ENCODE peak calls at places on chromosome 21, in six cellular contexts. M is tibial nerve, P is IMR-90, L is heart left ventricle, N is spleen, H is adrenal gland. X is an unnamed sample.

GRCh38 chr21:26659181-26659580 is 86.1 kb upstream of the CYYR1 start:
- DNase-seq in M (no peak), L (no peak), N (no peak), P (no peak), H (no peak), X (no peak)

GRCh38 chr21:24658016-24658415 is 949.3 kb downstream of the MRPL39 start:
- DNase-seq in P (no peak), H (no peak), M (no peak), N (no peak), L (no peak), X (no peak)

GRCh38 chr21:25283720-25284119 is 323.6 kb downstream of the MRPL39 start:
- DNase-seq in M (no peak), P (peak), L (no peak), H (no peak), N (no peak), X (no peak)

GRCh38 chr21:41995577-41995976 is 14.6 kb downstream of the ZBTB21 start:
- DNase-seq in P (no peak), N (no peak), M (no peak), L (no peak), H (no peak), X (no peak)

GRCh38 chr21:46546799-46547198 is 58.1 kb downstream of the S100B start:
- DNase-seq in H (peak), N (no peak), M (no peak), L (no peak), P (no peak), X (no peak)

GRCh38 chr21:46442938-46443337 is 15.8 kb upstream of the DIP2A start:
- DNase-seq in H (no peak), P (no peak), M (no peak), L (no peak), N (no peak), X (no peak)

GRCh38 chr21:15210235-15210678 is 145.5 kb upstream of the NRIP1 start:
- DNase-seq in M (peak), H (no peak), N (peak), P (no peak), L (peak), X (no peak)

GRCh38 chr21:45096216-45096615 is 21.8 kb downstream of the ADARB1 start:
- DNase-seq in M (no peak), P (no peak), N (no peak), H (no peak), L (no peak), X (no peak)

GRCh38 chr21:43012596-43012995 is 38.2 kb downstream of the PKNOX1 start:
- DNase-seq in P (peak), H (no peak), N (no peak), M (no peak), L (no peak), X (no peak)

GRCh38 chr21:44005071-44005470 is 7.0 kb upstream of the TRAPPC10 start:
- DNase-seq in L (no peak), P (no peak), H (no peak), M (no peak), N (no peak), X (no peak)

GRCh38 chr21:45149021-45149420 is 74.6 kb downstream of the ADARB1 start:
- DNase-seq in H (no peak), M (no peak), N (no peak), L (no peak), P (no peak), X (no peak)

GRCh38 chr21:44956356-44957046 is 16.7 kb downstream of the SLX9 start:
- DNase-seq in L (peak), M (no peak), N (peak), H (no peak), P (no peak), X (no peak)

GRCh38 chr21:42025392-42026071 is 15.4 kb upstream of the ZBTB21 start:
- DNase-seq in N (no peak), P (peak), L (no peak), M (no peak), H (peak), X (no peak)

GRCh38 chr21:42524341-42525227 is 10.9 kb downstream of the SLC37A1 start:
- DNase-seq in H (no peak), L (peak), P (peak), M (peak), N (peak), X (peak)

GRCh38 chr21:44517175-44517899 is 22.7 kb downstream of the KRTAP10-1 start:
- DNase-seq in M (no peak), P (peak), H (no peak), L (peak), N (peak), X (no peak)

GRCh38 chr21:41589620-41590175 is 81.7 kb upstream of the TMPRSS2 start:
- DNase-seq in P (no peak), H (no peak), N (no peak), L (no peak), M (no peak), X (no peak)

GRCh38 chr21:44752701-44753235 is 41.4 kb upstream of the TSPEAR start:
- DNase-seq in H (no peak), L (no peak), M (no peak), N (no peak), P (no peak), X (no peak)

GRCh38 chr21:44261191-44261631 is 486 bp downstream of the DNMT3L start:
- DNase-seq in L (no peak), M (no peak), N (peak), H (no peak), P (no peak), X (peak)

GRCh38 chr21:37356710-37357109 is 9.9 kb upstream of the DYRK1A start:
- DNase-seq in H (no peak), L (no peak), N (no peak), P (no peak), M (no peak), X (no peak)

GRCh38 chr21:37357691-37358090 is 8.9 kb upstream of the DYRK1A start:
- DNase-seq in L (no peak), M (no peak), P (no peak), N (no peak), H (no peak), X (no peak)

GRCh38 chr21:37363936-37364335 is 2.6 kb upstream of the DYRK1A start:
- DNase-seq in L (no peak), P (no peak), M (no peak), N (no peak), H (no peak), X (no peak)

GRCh38 chr21:37358392-37358791 is 8.2 kb upstream of the DYRK1A start:
- DNase-seq in M (no peak), H (no peak), N (peak), L (no peak), P (no peak), X (no peak)
- TF ChIP-seq POLR2A in M (no peak), H (no peak), N (no peak), L (no peak), P (no peak), X (no peak)

GRCh38 chr21:33801424-33802405 is 113.9 kb downstream of the ATP5PO start:
- DNase-seq in N (no peak), H (no peak), L (no peak), P (peak), M (no peak), X (no peak)
- H3K27ac ChIP-seq in N (no peak), H (no peak), L (no peak), P (no peak), M (no peak), X (no peak)

GRCh38 chr21:33383056-33383888 is 19.9 kb upstream of the IFNGR2 start:
- DNase-seq in M (no peak), N (peak), P (peak), H (peak), L (peak), X (peak)

GRCh38 chr21:33388188-33388587 is 15.0 kb upstream of the IFNGR2 start:
- DNase-seq in P (no peak), L (no peak), M (no peak), N (no peak), H (no peak), X (no peak)

GRCh38 chr21:33380483-33380998 is 22.7 kb upstream of the IFNGR2 start:
- DNase-seq in M (peak), L (peak), H (peak), P (peak), N (peak), X (peak)

GRCh38 chr21:33386222-33386784 is 16.9 kb upstream of the IFNGR2 start:
- DNase-seq in H (no peak), P (no peak), L (no peak), N (no peak), M (no peak), X (no peak)

DNA sequence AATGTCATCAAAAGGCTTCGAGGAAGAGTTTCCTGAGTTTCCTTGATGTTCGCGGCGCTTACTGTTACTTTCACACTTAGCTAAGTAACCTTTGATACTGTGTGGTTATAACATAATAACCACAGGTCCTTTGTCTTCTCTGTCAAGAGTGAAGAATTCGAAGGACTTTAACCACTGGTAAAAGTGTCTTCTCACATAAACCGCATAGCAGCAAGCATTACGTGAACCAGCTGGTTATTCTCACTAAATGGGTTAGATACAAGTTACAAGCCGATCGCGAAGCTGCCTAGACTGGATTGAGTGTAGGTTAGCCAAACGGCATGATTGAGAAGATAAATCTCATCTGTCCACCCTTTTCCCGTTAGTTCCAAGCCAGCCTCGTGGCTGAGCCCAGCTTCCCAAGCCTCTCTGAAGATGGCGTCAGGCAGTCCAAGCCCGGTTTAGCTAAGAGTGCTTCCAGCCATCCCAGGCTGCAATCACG is 18.3 kb upstream of the IFNGR2 start:
- DNase-seq in N (no peak), L (no peak), P (peak), H (no peak), M (no peak), X (no peak)
- H3K4me3 ChIP-seq in N (peak), L (no peak), P (no peak), H (no peak), M (no peak), X (no peak)

DNA sequence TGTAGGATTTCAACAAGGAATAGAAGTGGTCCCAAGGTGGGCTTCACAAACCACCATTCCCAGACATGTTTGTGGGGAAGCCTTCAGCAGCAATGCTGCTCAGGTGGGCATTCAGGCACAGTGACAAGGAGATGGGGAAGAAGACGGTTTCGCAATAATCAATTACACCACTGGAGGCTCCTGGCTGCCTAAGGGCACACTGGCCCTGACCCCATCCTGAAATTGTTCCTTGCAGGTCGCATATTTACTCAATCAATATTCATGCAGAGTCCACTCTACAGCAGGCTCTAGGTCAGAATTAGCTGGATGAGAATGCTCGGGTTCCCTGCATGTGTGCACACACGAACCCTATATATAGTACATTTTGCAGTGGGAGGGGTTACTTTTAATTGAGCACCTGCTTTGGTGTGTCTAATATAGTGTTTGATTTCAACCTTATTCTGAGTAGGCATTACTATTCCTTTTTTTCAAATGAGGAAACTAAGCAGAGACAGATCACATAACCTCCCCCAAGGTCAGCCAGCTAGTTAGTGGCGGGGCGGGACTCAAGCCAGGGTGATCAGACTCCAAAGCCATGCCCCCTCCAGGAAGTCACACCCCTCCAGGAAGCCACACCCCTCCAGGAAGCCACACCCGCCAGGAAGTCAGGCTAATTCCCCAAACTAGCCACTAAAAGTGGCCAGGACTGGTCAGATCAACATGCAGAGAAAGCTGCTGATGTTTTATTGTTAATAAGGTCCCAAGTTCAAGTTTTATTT is 106.5 kb downstream of the HLCS start:
- DNase-seq in M (peak), P (peak), H (peak), N (peak), L (peak), X (peak)
- TF ChIP-seq POLR2A in M (no peak), P (no peak), H (no peak), N (no peak), L (no peak), X (no peak)

DNA sequence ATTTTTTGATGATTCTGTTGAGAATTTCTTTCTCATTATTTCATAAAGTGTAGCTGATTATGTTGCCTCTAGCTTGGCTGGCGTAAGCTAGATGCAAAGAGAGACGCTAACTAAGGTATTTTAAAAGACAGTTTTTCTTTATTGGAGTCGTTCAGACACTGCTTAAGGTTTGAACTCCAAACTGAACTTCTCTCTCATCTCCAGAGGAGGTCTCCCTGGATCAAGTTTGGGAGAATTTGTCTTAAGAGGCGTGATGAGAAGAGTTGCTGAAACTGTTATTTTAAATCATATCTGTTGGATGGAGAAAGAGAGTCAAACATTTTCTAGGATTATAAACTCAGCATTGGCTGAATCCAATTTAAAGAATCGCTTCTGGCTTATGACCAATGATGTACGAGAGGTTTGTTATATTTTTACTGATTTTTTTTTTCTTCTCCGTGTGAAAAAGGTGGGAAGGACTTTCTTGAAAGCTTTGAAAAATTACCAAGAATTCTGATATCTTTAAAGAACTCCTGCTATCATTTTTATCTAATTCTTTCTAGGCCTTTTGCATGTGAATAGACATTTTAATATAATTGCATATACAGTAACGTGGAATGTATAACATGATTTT is 34.0 kb downstream of the MAP3K7CL start:
- DNase-seq in N (no peak), P (peak), L (no peak), M (no peak), H (no peak), X (no peak)
- H3K27ac ChIP-seq in N (peak), P (no peak), L (no peak), M (no peak), H (no peak), X (no peak)

GRCh38 chr21:34734696-34735095 is 65.9 kb downstream of the CLIC6 start:
- DNase-seq in L (no peak), N (no peak), H (no peak), P (no peak), M (no peak), X (no peak)
- H3K4me3 ChIP-seq in L (no peak), N (no peak), H (no peak), P (no peak), M (no peak), X (no peak)